ENCODE peak calls at places on chromosome X, in five cellular contexts. V is fibroblast of lung, K is fibroblast of pulmonary artery, S is hepatocyte, P is PC-3. W is an unnamed sample.

GRCh38 chrX:112048707-112049106 is 33.9 kb downstream of the TRPC5 start:
- DNase-seq in V (no peak), P (no peak), S (peak), K (no peak), W (no peak)

GRCh38 chrX:132101206-132101605 is 26.6 kb downstream of the FRMD7 start:
- DNase-seq in S (no peak), K (no peak), V (no peak), P (no peak), W (no peak)

GRCh38 chrX:68929332-68930150 is 100.7 kb downstream of the EFNB1 start:
- DNase-seq in S (no peak), K (peak), P (peak), V (peak), W (peak)

GRCh38 chrX:32673193-32673592 is 538.2 kb downstream of the DMD start:
- DNase-seq in K (peak), S (peak), V (peak), P (peak), W (no peak)

GRCh38 chrX:152926279-152926678 is 28.4 kb downstream of the ZNF185 start:
- DNase-seq in V (peak), S (peak), P (peak), K (peak), W (peak)

GRCh38 chrX:97563531-97564133 is 679.9 kb downstream of the RPA4 start:
- DNase-seq in K (peak), V (peak), P (peak), S (peak), W (peak)

GRCh38 chrX:31435592-31435991 is 363.8 kb upstream of the FTHL17 start:
- DNase-seq in P (no peak), K (peak), V (peak), S (peak), W (peak)

GRCh38 chrX:15758140-15758539 is 20.1 kb downstream of the CA5B start:
- DNase-seq in V (no peak), S (no peak), K (no peak), P (no peak), W (no peak)

GRCh38 chrX:17692709-17693346 is 44.5 kb upstream of the SCML1 start:
- DNase-seq in V (peak), S (no peak), K (peak), P (peak), W (peak)

GRCh38 chrX:108437354-108437753 is 868 bp downstream of the COL4A6 start:
- DNase-seq in K (no peak), P (no peak), V (no peak), S (no peak), W (no peak)
- H3K4me3 ChIP-seq in K (peak), P (no peak), V (peak), S (peak), W (no peak)

DNA sequence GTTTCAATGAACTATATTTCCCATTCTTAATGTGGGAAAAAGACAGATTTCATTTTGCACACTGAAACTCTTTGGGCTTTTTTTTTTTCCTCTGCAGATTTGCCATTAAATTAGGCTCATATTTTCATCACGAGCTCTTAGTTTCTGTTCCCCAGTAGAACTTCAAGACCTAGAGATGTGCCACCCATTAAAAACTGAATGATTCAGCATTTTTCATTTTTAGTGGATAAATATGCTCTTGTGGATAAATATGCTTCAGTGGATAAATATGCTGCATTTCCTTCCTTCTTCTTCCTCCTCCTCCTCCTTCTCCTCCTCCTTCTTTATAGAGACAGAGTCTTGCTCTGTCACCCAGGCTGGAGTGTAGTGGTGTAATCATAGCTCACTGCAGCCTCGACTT is 322.4 kb upstream of the PRKX start:
- DNase-seq in V (no peak), P (no peak), S (no peak), K (no peak), W (no peak)
- TF ChIP-seq CTCF in V (no peak), P (no peak), S (no peak), K (no peak), W (no peak)

GRCh38 chrX:6002056-6002455 is 226.6 kb downstream of the NLGN4X start:
- DNase-seq in S (peak), K (no peak), P (no peak), V (no peak), W (no peak)
- H3K4me3 ChIP-seq in S (no peak), K (no peak), P (no peak), V (no peak), W (no peak)

GRCh38 chrX:134529481-134529880 is 69.5 kb downstream of the HPRT1 start:
- DNase-seq in K (no peak), V (no peak), S (no peak), P (no peak), W (no peak)

GRCh38 chrX:134533952-134534351 is 74.0 kb downstream of the HPRT1 start:
- DNase-seq in S (no peak), V (no peak), K (peak), P (no peak), W (no peak)

GRCh38 chrX:134533352-134533751 is 73.4 kb downstream of the HPRT1 start:
- DNase-seq in S (no peak), K (no peak), P (no peak), V (no peak), W (no peak)

GRCh38 chrX:134528936-134529335 is 69.0 kb downstream of the HPRT1 start:
- DNase-seq in P (no peak), S (no peak), K (no peak), V (no peak), W (no peak)

DNA sequence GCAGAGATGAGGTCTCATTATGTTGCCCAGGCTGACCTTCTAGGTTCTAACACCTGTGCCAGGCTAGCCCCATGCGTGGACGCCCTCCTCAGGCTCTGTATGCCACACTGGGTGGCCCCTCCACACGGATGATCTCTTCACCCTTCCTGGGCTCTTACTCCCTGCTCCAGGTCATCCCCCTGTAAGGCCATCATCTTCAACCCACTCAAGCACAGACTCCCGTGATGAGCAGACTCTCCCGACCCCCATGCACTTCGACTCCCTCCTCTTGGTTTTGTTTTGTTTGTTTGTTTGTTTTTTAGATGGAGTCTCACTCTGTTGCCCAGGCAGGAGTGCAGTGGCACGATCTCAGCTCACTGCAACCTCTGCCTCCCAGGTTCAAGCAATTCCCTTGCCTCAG is 70.9 kb downstream of the HPRT1 start:
- DNase-seq in S (no peak), K (no peak), P (no peak), V (no peak), W (no peak)
- TF ChIP-seq CTCF in S (no peak), K (no peak), P (no peak), V (no peak), W (no peak)

DNA sequence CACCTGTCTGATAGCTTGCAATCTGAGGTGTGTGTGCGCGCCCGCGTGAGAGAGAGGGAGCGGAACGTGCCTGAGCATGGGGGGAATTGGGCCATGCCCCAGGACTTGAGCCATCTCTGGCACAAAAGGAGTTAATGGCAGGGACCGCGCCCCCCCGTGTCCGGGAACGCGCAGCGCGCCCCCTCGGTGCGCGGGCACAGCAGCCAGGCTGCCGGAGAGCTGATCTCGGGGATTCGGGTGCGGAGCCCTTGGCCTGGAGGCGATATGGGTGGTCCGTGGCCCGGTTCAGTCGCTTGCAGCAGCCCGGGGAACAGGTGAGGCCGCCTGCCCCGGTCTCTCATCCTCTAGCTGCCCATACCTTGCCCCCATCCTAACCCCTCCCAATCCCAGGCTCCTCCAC is at the start of gene NLGN3:
- DNase-seq in S (no peak), V (peak), K (no peak), P (no peak), W (no peak)
- H3K4me3 ChIP-seq in S (no peak), V (peak), K (no peak), P (no peak), W (no peak)

DNA sequence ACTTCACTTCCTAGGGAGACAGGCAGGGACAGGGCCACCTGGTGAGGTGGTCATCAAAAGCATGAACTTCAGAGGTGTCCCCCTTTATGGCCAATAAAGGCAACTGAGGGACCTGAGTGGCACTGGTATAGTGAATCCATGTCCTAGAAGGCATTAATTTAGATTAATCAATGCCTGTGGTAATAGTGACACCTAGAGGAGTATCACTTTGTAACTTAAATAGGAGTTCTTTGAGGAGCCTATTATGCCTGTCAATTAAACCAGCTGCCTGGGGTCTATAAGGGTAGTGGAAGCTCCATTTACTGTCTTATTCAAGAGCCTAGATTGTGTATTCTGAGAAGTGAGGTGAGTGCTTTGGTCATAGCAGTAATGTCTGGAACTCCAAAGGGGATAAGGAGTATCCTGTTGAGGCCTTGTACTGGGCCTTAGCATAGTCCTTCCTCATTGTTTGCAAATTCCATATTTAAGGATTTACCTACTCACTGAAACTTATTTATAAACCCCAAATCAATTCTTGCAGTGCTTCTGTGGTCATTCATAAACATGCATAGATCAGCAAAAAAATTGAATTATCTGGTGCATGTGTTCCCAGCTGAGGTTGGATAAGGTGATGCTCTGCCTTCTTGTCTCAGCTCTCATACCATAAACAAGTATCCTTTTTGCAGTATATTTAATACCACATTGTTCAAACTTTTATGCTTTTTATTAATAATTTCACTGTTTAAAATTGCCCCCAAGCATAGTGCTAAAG is 213.8 kb upstream of the RADX start:
- DNase-seq in P (peak), S (no peak), V (no peak), K (peak), W (no peak)
- TF ChIP-seq CTCF in P (peak), S (peak), V (no peak), K (peak), W (no peak)

GRCh38 chrX:13152511-13152868 is 108.1 kb upstream of the FAM9C start:
- DNase-seq in S (no peak), V (no peak), P (no peak), K (no peak), W (no peak)
- H3K4me3 ChIP-seq in S (no peak), V (no peak), P (no peak), K (no peak), W (no peak)

GRCh38 chrX:124406294-124407013 is 60.1 kb downstream of the SH2D1A start:
- DNase-seq in S (peak), P (peak), K (peak), V (peak), W (peak)
- TF ChIP-seq CTCF in S (peak), P (peak), K (peak), V (peak), W (peak)

W was measured in AG10803.